ENCODE peak calls at places on chromosomes 16 and 17, in four cellular contexts. N, Y, A and V are unnamed samples.

GRCh38 chr16:20911361-20911760 is 10.8 kb downstream of the LYRM1 start:
- DNase-seq in N (no peak), Y (peak), A (no peak), V (no peak)

GRCh38 chr16:85602831-85603755 is 10.0 kb upstream of the GSE1 start:
- DNase-seq in A (no peak), Y (no peak), N (no peak), V (peak)

GRCh38 chr17:76279742-76280287 is 14.7 kb downstream of the UBALD2 start:
- DNase-seq in A (no peak), Y (no peak), N (no peak), V (no peak)

GRCh38 chr17:34024303-34025178 is 230.5 kb upstream of the CCL2 start:
- DNase-seq in A (no peak), Y (peak), N (no peak), V (no peak)

GRCh38 chr16:31200821-31201510 is 1.6 kb downstream of the PYCARD start:
- DNase-seq in Y (no peak), A (peak), N (no peak), V (no peak)

GRCh38 chr17:58265902-58266875 is 14.5 kb downstream of the MPO start:
- DNase-seq in Y (no peak), A (no peak), N (no peak), V (no peak)

GRCh38 chr17:63821809-63822208 is 5.4 kb upstream of the PSMC5 start:
- DNase-seq in N (no peak), Y (no peak), A (peak), V (no peak)

GRCh38 chr17:1455291-1455747 is 713 bp downstream of the CRK start:
- DNase-seq in A (peak), N (peak), Y (peak), V (peak)

GRCh38 chr16:87740441-87740840 is 25.3 kb downstream of the KLHDC4 start:
- DNase-seq in N (no peak), Y (no peak), A (no peak), V (no peak)

GRCh38 chr16:35602116-35602515 is 2142.7 kb downstream of the TP53TG3F start:
- DNase-seq in Y (no peak), A (no peak), N (no peak), V (no peak)

GRCh38 chr17:39757931-39758873 is 20.5 kb downstream of the GRB7 start:
- DNase-seq in Y (no peak), A (peak), N (no peak), V (no peak)

GRCh38 chr17:81996232-81996756 is 18.9 kb downstream of the ASPSCR1 start:
- DNase-seq in N (no peak), A (no peak), Y (no peak), V (no peak)

GRCh38 chr16:1354815-1355214 is 3.1 kb downstream of the GNPTG start:
- DNase-seq in N (no peak), A (no peak), Y (no peak), V (no peak)

GRCh38 chr17:49907279-49907678 is 59.4 kb upstream of the TAC4 start:
- DNase-seq in Y (no peak), A (no peak), N (no peak), V (no peak)

GRCh38 chr16:10738231-10739077 is 5.2 kb upstream of the NUBP1 start:
- DNase-seq in A (peak), N (no peak), Y (peak), V (no peak)

GRCh38 chr17:41864837-41865595 is at the start of gene KLHL11:
- DNase-seq in N (peak), Y (peak), A (peak), V (peak)

GRCh38 chr16:58021661-58022551 is 3.6 kb upstream of the MMP15 start:
- DNase-seq in Y (peak), A (no peak), N (no peak), V (no peak)

GRCh38 chr17:34613064-34614019 is 34.0 kb downstream of the TMEM132E start:
- DNase-seq in A (no peak), N (peak), Y (no peak), V (peak)

GRCh38 chr17:50935201-50936124 is 69.3 kb upstream of the TOB1 start:
- DNase-seq in Y (peak), N (no peak), A (no peak), V (peak)

GRCh38 chr16:68636818-68637217 is 8.3 kb upstream of the CDH3 start:
- DNase-seq in Y (peak), N (no peak), A (no peak), V (no peak)

GRCh38 chr16:31073823-31074072 is 292 bp downstream of the ZNF668 start:
- DNase-seq in A (no peak), Y (no peak), N (no peak), V (no peak)

GRCh38 chr17:50834126-50834785 is 1.1 kb upstream of the WFIKKN2 start:
- DNase-seq in A (no peak), N (no peak), Y (no peak), V (peak)

GRCh38 chr17:69723741-69724140 is 309.2 kb downstream of the MAP2K6 start:
- DNase-seq in Y (no peak), A (no peak), N (no peak), V (peak)

GRCh38 chr16:19524356-19524865 is 669 bp downstream of the CCP110 start:
- DNase-seq in Y (no peak), N (no peak), A (peak), V (peak)

GRCh38 chr17:77089118-77089477 is 51.7 kb upstream of the SEC14L1 start:
- DNase-seq in Y (no peak), A (peak), N (no peak), V (peak)

GRCh38 chr16:12721841-12722467 is 81.7 kb downstream of the CPPED1 start:
- DNase-seq in Y (no peak), N (no peak), A (no peak), V (no peak)

GRCh38 chr17:31241116-31241515 is 55.9 kb downstream of the OMG start:
- DNase-seq in Y (no peak), A (no peak), N (no peak), V (no peak)

GRCh38 chr16:67931712-67932461 is at the start of gene CTRL:
- DNase-seq in A (no peak), Y (no peak), N (no peak), V (no peak)

GRCh38 chr17:36901506-36901905 is 35.8 kb upstream of the LHX1 start:
- DNase-seq in N (no peak), A (no peak), Y (peak), V (no peak)

GRCh38 chr17:82300707-82301270 is 16.6 kb downstream of the CD7 start:
- DNase-seq in A (peak), N (peak), Y (peak), V (peak)

GRCh38 chr16:88558457-88559442 is 11.5 kb upstream of the ZC3H18 start:
- DNase-seq in Y (peak), A (peak), N (peak), V (peak)

GRCh38 chr16:84777435-84777834 is 42.4 kb upstream of the CRISPLD2 start:
- DNase-seq in N (no peak), Y (no peak), A (no peak), V (no peak)

GRCh38 chr17:948284-948852 is 31.2 kb downstream of the NXN start:
- DNase-seq in A (no peak), Y (no peak), N (peak), V (no peak)

GRCh38 chr17:27318228-27318627 is 24.3 kb downstream of the WSB1 start:
- DNase-seq in A (peak), N (no peak), Y (no peak), V (peak)

GRCh38 chr17:66593116-66593515 is 241.8 kb upstream of the CACNG5 start:
- DNase-seq in A (no peak), N (no peak), Y (no peak), V (no peak)